ENCODE peak calls at places on chromosomes 1 and 21, in four cellular contexts. F, C, P and J are unnamed samples.

GRCh38 chr1:3419415-3420204 is 34.9 kb upstream of the ARHGEF16 start:
- DNase-seq in C (no peak), F (no peak), P (no peak), J (no peak)

GRCh38 chr1:31166462-31166861 is 73.2 kb downstream of the NKAIN1 start:
- DNase-seq in C (no peak), F (peak; percentile 21), P (peak; percentile 46), J (no peak)

GRCh38 chr1:31760422-31760900 is 3.7 kb downstream of the ADGRB2 start:
- DNase-seq in F (peak; percentile 39), C (no peak), P (peak; percentile 71), J (no peak)

GRCh38 chr1:185317886-185318310 is 855 bp upstream of the IVNS1ABP start:
- DNase-seq in C (no peak), P (peak; percentile 45), F (peak; percentile 81), J (no peak)

GRCh38 chr1:109919271-109919670 is 8.6 kb downstream of the CSF1 start:
- DNase-seq in C (no peak), F (no peak), P (no peak), J (no peak)

GRCh38 chr21:34983680-34984086 is 65.4 kb downstream of the RUNX1 start:
- DNase-seq in P (no peak), F (no peak), C (peak; percentile 63), J (no peak)

GRCh38 chr1:91655912-91656449 is 155.3 kb downstream of the CDC7 start:
- DNase-seq in F (no peak), P (no peak), C (no peak), J (no peak)

GRCh38 chr1:3519301-3519885 is 64.9 kb downstream of the ARHGEF16 start:
- DNase-seq in C (no peak), P (no peak), F (no peak), J (no peak)

GRCh38 chr1:182087304-182087703 is 25.8 kb upstream of the ZNF648 start:
- DNase-seq in P (no peak), C (no peak), F (no peak), J (no peak)

GRCh38 chr1:62022348-62022747 is 172.3 kb upstream of the L1TD1 start:
- DNase-seq in P (no peak), C (no peak), F (no peak), J (no peak)

GRCh38 chr1:10122926-10123325 is 87.4 kb upstream of the KIF1B start:
- DNase-seq in C (peak; percentile 85), F (no peak), P (no peak), J (no peak)

GRCh38 chr1:202852163-202852904 is 36.6 kb downstream of the RABIF start:
- DNase-seq in C (peak; percentile 69), F (peak; percentile 93), P (peak; percentile 79), J (peak; percentile 62)

GRCh38 chr1:56645663-56646330 is 683 bp downstream of the PRKAA2 start:
- DNase-seq in C (no peak), P (peak; percentile 39), F (peak; percentile 22), J (no peak)

GRCh38 chr1:159652506-159652905 is 61.9 kb downstream of the CRP start:
- DNase-seq in F (peak; percentile 11), C (no peak), P (no peak), J (no peak)

GRCh38 chr1:40723196-40723955 is 31.9 kb downstream of the NFYC start:
- DNase-seq in C (no peak), P (no peak), F (no peak), J (no peak)

GRCh38 chr1:68051475-68051874 is 1.0 kb upstream of the DIRAS3 start:
- DNase-seq in C (peak; percentile 68), P (peak; percentile 79), F (peak; percentile 82), J (peak; percentile 64)

GRCh38 chr1:84721152-84721551 is 30.9 kb upstream of the SSX2IP start:
- DNase-seq in C (peak; percentile 81), P (no peak), F (no peak), J (no peak)

GRCh38 chr21:45831991-45832740 is 149.4 kb upstream of the COL6A1 start:
- DNase-seq in C (peak; percentile 71), F (peak; percentile 34), P (no peak), J (no peak)

GRCh38 chr1:19185976-19186375 is 24.1 kb downstream of the UBR4 start:
- DNase-seq in F (no peak), P (no peak), C (no peak), J (no peak)

GRCh38 chr1:39917825-39918224 is 16.1 kb upstream of the MYCL start:
- DNase-seq in C (no peak), F (peak; percentile 40), P (peak; percentile 45), J (no peak)

GRCh38 chr1:53406551-53407235 is 52.5 kb upstream of the DMRTB1 start:
- DNase-seq in P (no peak), C (no peak), F (no peak), J (no peak)

GRCh38 chr1:44217809-44218410 is 4.6 kb downstream of the DMAP1 start:
- DNase-seq in F (peak; percentile 80), P (peak; percentile 82), C (peak; percentile 62), J (peak; percentile 49)

GRCh38 chr1:223712184-223712855 is at the start of gene CAPN2:
- DNase-seq in C (peak; percentile 86), F (peak; percentile 86), P (peak; percentile 72), J (peak; percentile 83)

GRCh38 chr1:156623946-156624813 is 5.0 kb downstream of the HAPLN2 start:
- DNase-seq in P (peak; percentile 86), C (peak; percentile 24), F (peak; percentile 91), J (no peak)

GRCh38 chr1:38923607-38924006 is 18.0 kb downstream of the RHBDL2 start:
- DNase-seq in P (no peak), F (no peak), C (no peak), J (no peak)

GRCh38 chr1:6358757-6359567 is 34.6 kb downstream of the ACOT7 start:
- DNase-seq in F (peak; percentile 71), P (no peak), C (peak; percentile 86), J (no peak)

GRCh38 chr1:44924835-44925464 is 61.4 kb downstream of the EIF2B3 start:
- DNase-seq in C (peak; percentile 95), P (no peak), F (peak; percentile 25), J (no peak)

DNA sequence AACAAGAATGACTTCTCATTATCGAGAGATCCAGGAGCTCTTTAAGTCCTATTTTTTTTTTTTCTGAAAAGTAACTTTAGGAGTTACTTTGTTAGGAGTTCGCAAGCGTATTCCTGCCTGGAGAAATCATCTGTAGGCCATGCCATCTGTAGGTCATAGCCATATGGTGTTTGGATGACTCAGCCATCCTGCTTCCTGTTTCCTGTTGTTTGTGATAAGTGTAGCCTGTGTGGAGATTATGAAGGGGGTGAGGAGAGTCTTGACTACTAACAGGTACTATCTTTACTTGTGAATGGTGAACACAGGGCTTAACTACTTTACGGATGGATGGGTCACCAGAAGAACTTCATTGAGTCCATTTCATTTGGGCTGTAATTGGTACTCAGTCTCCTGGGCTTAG is 327.2 kb downstream of the PTPRU start:
- DNase-seq in C (peak; percentile 61), P (no peak), F (peak; percentile 45), J (no peak)
- H4K5ac ChIP-seq in C (no peak overlapping the region), P (no peak overlapping the region), F (no peak overlapping the region), J (no peak overlapping the region)

GRCh38 chr1:173445164-173445563 is 32.0 kb upstream of the PRDX6 start:
- DNase-seq in C (no peak), F (peak; percentile 66), P (no peak), J (no peak)

GRCh38 chr1:173444757-173445156 is 32.4 kb upstream of the PRDX6 start:
- DNase-seq in C (no peak), F (no peak), P (no peak), J (no peak)

GRCh38 chr1:173438655-173439054 is 38.5 kb upstream of the PRDX6 start:
- DNase-seq in F (no peak), P (no peak), C (no peak), J (no peak)

GRCh38 chr1:173436831-173437428 is 40.2 kb upstream of the PRDX6 start:
- DNase-seq in F (no peak), P (no peak), C (no peak), J (peak; percentile 20)

GRCh38 chr1:173440430-173440829 is 36.7 kb upstream of the PRDX6 start:
- DNase-seq in P (no peak), C (no peak), F (no peak), J (no peak)
- H4K5ac ChIP-seq in P (no peak overlapping the region), C (no peak overlapping the region), F (no peak overlapping the region), J (no peak overlapping the region)

GRCh38 chr1:86477721-86478120 is 9.0 kb downstream of the CLCA1 start:
- DNase-seq in F (no peak), P (no peak), C (no peak), J (no peak)
- H4K5ac ChIP-seq in F (no peak overlapping the region), P (no peak overlapping the region), C (no peak overlapping the region), J (no peak overlapping the region)

GRCh38 chr1:246677842-246678241 is 46.4 kb upstream of the SCCPDH start:
- DNase-seq in C (no peak), F (no peak), P (no peak), J (no peak)
- H4K5ac ChIP-seq in C (no peak overlapping the region), F (no peak overlapping the region), P (no peak overlapping the region), J (no peak overlapping the region)

GRCh38 chr21:36325373-36326010 is 5.5 kb downstream of the MORC3 start:
- DNase-seq in P (no peak), C (peak; percentile 42), F (no peak), J (no peak)
- H4K5ac ChIP-seq in P (no peak overlapping the region), C (no peak overlapping the region), F (no peak overlapping the region), J (no peak overlapping the region)

GRCh38 chr21:17612565-17613241 is at the start of gene BTG3:
- DNase-seq in C (peak; percentile 76), F (peak; percentile 84), P (peak; percentile 80), J (peak; percentile 17)

GRCh38 chr21:17613242-17613676 is 558 bp upstream of the BTG3 start:
- DNase-seq in F (no peak), C (no peak), P (no peak), J (no peak)

GRCh38 chr21:17612023-17612564 is 607 bp downstream of the BTG3 start:
- DNase-seq in F (peak; percentile 60), P (peak; percentile 31), C (peak; percentile 59), J (peak; percentile 64)

GRCh38 chr21:17610862-17611261 is 1.8 kb downstream of the BTG3 start:
- DNase-seq in P (no peak), C (peak; percentile 11), F (no peak), J (no peak)

GRCh38 chr21:17611414-17612022 is 1.2 kb downstream of the BTG3 start:
- DNase-seq in F (peak; percentile 90), P (peak; percentile 70), C (peak; percentile 94), J (peak; percentile 58)
- H4K5ac ChIP-seq in F (no peak overlapping the region), P (no peak overlapping the region), C (peak overlapping the region; percentile 19), J (no peak overlapping the region)